ENCODE peak calls at places on chromosomes 5 and 9, in six cellular contexts. One of them, this sample, is unnamed.

GRCh38 chr9:98455957-98456621 is 200.6 kb upstream of the TBC1D2 start:
- DNase-seq in CD8-positive, alpha-beta memory T cell: no peak
- DNase-seq in neural progenitor cell: no peak
- DNase-seq in body of pancreas: no peak
- DNase-seq in sigmoid colon: no peak
- DNase-seq in CD8-positive, alpha-beta T cell: no peak
- DNase-seq in this sample: no peak

GRCh38 chr5:111172504-111172903 is 51.7 kb upstream of the CAMK4 start:
- DNase-seq in sigmoid colon: no peak
- DNase-seq in CD8-positive, alpha-beta memory T cell: no peak
- DNase-seq in neural progenitor cell: no peak
- DNase-seq in body of pancreas: peak; percentile 10
- DNase-seq in CD8-positive, alpha-beta T cell: no peak
- DNase-seq in this sample: no peak

GRCh38 chr9:10268500-10269485 is 344.0 kb downstream of the PTPRD start:
- DNase-seq in neural progenitor cell: peak; percentile 72
- DNase-seq in CD8-positive, alpha-beta T cell: no peak
- DNase-seq in body of pancreas: peak; percentile 21
- DNase-seq in sigmoid colon: no peak
- DNase-seq in CD8-positive, alpha-beta memory T cell: no peak
- DNase-seq in this sample: peak; percentile 38

GRCh38 chr5:39452846-39453245 is 28.1 kb upstream of the DAB2 start:
- DNase-seq in body of pancreas: no peak
- DNase-seq in CD8-positive, alpha-beta memory T cell: no peak
- DNase-seq in neural progenitor cell: no peak
- DNase-seq in sigmoid colon: no peak
- DNase-seq in CD8-positive, alpha-beta T cell: no peak
- DNase-seq in this sample: no peak

GRCh38 chr9:127175764-127176163 is 53.3 kb upstream of the ANGPTL2 start:
- DNase-seq in CD8-positive, alpha-beta T cell: no peak
- DNase-seq in sigmoid colon: peak; percentile 62
- DNase-seq in CD8-positive, alpha-beta memory T cell: no peak
- DNase-seq in body of pancreas: no peak
- DNase-seq in neural progenitor cell: no peak
- DNase-seq in this sample: no peak

GRCh38 chr9:116641292-116642059 is 45.6 kb upstream of the TRIM32 start:
- DNase-seq in body of pancreas: no peak
- DNase-seq in sigmoid colon: no peak
- DNase-seq in neural progenitor cell: no peak
- DNase-seq in CD8-positive, alpha-beta memory T cell: no peak
- DNase-seq in CD8-positive, alpha-beta T cell: no peak
- DNase-seq in this sample: no peak

GRCh38 chr9:22395585-22396205 is 50.9 kb upstream of the DMRTA1 start:
- DNase-seq in neural progenitor cell: no peak
- DNase-seq in CD8-positive, alpha-beta memory T cell: no peak
- DNase-seq in CD8-positive, alpha-beta T cell: no peak
- DNase-seq in body of pancreas: no peak
- DNase-seq in sigmoid colon: no peak
- DNase-seq in this sample: no peak

GRCh38 chr5:146079695-146080361 is 25.5 kb downstream of the PLAC8L1 start:
- DNase-seq in CD8-positive, alpha-beta T cell: no peak
- DNase-seq in sigmoid colon: no peak
- DNase-seq in CD8-positive, alpha-beta memory T cell: no peak
- DNase-seq in body of pancreas: no peak
- DNase-seq in neural progenitor cell: no peak
- DNase-seq in this sample: no peak

GRCh38 chr5:43543434-43543833 is 13.4 kb downstream of the PAIP1 start:
- DNase-seq in body of pancreas: no peak
- DNase-seq in CD8-positive, alpha-beta memory T cell: no peak
- DNase-seq in neural progenitor cell: no peak
- DNase-seq in CD8-positive, alpha-beta T cell: no peak
- DNase-seq in sigmoid colon: no peak
- DNase-seq in this sample: no peak

GRCh38 chr9:69136185-69136584 is 37.9 kb upstream of the TJP2 start:
- DNase-seq in neural progenitor cell: no peak
- DNase-seq in CD8-positive, alpha-beta memory T cell: no peak
- DNase-seq in sigmoid colon: no peak
- DNase-seq in body of pancreas: no peak
- DNase-seq in CD8-positive, alpha-beta T cell: no peak
- DNase-seq in this sample: no peak

GRCh38 chr5:58890265-58890664 is 307.4 kb downstream of the RAB3C start:
- DNase-seq in CD8-positive, alpha-beta T cell: no peak
- DNase-seq in CD8-positive, alpha-beta memory T cell: no peak
- DNase-seq in neural progenitor cell: no peak
- DNase-seq in sigmoid colon: no peak
- DNase-seq in body of pancreas: no peak
- DNase-seq in this sample: no peak

GRCh38 chr9:112332674-112332976 is 794 bp downstream of the PTBP3 start:
- DNase-seq in CD8-positive, alpha-beta T cell: no peak
- DNase-seq in sigmoid colon: no peak
- DNase-seq in body of pancreas: no peak
- DNase-seq in CD8-positive, alpha-beta memory T cell: no peak
- DNase-seq in neural progenitor cell: no peak
- DNase-seq in this sample: no peak

GRCh38 chr9:126009047-126009446 is 261.9 kb downstream of the PBX3 start:
- DNase-seq in CD8-positive, alpha-beta T cell: no peak
- DNase-seq in sigmoid colon: no peak
- DNase-seq in neural progenitor cell: no peak
- DNase-seq in CD8-positive, alpha-beta memory T cell: no peak
- DNase-seq in body of pancreas: no peak
- DNase-seq in this sample: no peak

GRCh38 chr9:127081250-127082185 is 40.9 kb downstream of the ANGPTL2 start:
- DNase-seq in CD8-positive, alpha-beta T cell: no peak
- DNase-seq in body of pancreas: no peak
- DNase-seq in sigmoid colon: peak; percentile 49
- DNase-seq in CD8-positive, alpha-beta memory T cell: no peak
- DNase-seq in neural progenitor cell: no peak
- DNase-seq in this sample: no peak

GRCh38 chr9:89663264-89663970 is 58.6 kb downstream of the GADD45G start:
- DNase-seq in sigmoid colon: peak; percentile 57
- DNase-seq in neural progenitor cell: no peak
- DNase-seq in CD8-positive, alpha-beta T cell: no peak
- DNase-seq in body of pancreas: peak; percentile 46
- DNase-seq in CD8-positive, alpha-beta memory T cell: no peak
- DNase-seq in this sample: no peak

GRCh38 chr5:4777435-4777834 is 362.7 kb upstream of the ADAMTS16 start:
- DNase-seq in CD8-positive, alpha-beta T cell: no peak
- DNase-seq in CD8-positive, alpha-beta memory T cell: no peak
- DNase-seq in sigmoid colon: no peak
- DNase-seq in body of pancreas: no peak
- DNase-seq in neural progenitor cell: no peak
- DNase-seq in this sample: no peak

GRCh38 chr5:15737036-15737821 is 237.2 kb downstream of the FBXL7 start:
- DNase-seq in CD8-positive, alpha-beta memory T cell: no peak
- DNase-seq in body of pancreas: no peak
- DNase-seq in CD8-positive, alpha-beta T cell: no peak
- DNase-seq in sigmoid colon: no peak
- DNase-seq in neural progenitor cell: no peak
- DNase-seq in this sample: no peak

GRCh38 chr5:77239126-77239741 is 28.8 kb downstream of the PDE8B start:
- DNase-seq in body of pancreas: no peak
- DNase-seq in sigmoid colon: no peak
- DNase-seq in CD8-positive, alpha-beta memory T cell: no peak
- DNase-seq in neural progenitor cell: no peak
- DNase-seq in CD8-positive, alpha-beta T cell: no peak
- DNase-seq in this sample: no peak

DNA sequence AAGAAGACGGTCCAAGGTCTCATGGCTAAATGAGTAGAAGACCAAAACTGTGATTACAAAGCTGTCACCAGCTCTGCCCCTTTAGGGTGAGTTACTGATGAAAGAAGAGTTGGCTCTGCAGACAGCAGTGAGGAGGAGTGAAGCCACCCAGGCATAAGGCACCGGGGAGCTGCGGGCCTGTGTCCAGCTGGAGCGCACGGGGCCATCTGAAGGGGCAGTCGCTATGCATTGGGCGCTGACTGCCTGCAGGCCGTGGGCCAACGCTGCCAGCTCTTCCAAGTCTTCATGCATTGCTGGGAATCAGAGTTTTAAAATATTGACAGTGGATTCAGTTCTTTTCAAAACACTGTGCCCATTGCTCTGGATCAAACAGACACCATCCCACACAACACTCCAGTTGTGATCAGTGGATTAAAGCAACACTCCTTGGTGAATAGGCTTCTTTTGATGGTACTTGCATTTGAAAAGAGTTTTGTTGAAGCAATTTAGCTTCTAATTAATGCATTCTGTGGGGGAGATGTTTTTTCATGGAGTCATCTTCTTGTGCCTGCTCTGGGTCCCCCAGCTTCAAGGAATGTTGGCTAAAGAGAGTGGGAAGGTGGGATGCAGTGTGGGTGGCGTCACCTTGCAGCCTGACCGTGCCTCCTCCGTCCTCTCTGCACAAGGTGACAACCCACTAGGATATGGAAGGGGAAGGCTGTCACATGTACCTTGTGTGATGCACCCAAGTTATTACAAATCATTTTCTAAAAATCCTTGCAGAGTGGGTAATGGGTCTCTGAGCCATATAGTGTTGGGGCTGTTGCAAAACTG is 70.5 kb downstream of the DAPK1 start:
- DNase-seq in sigmoid colon: no peak
- DNase-seq in body of pancreas: no peak
- DNase-seq in neural progenitor cell: no peak
- DNase-seq in CD8-positive, alpha-beta memory T cell: no peak
- DNase-seq in CD8-positive, alpha-beta T cell: no peak
- DNase-seq in this sample: peak; percentile 62
- H3K4me1 ChIP-seq in sigmoid colon: peaks cover 93% of the 10 kb centered on the region
- H3K4me1 ChIP-seq in body of pancreas: peaks cover 77% of the 10 kb centered on the region
- H3K4me1 ChIP-seq in neural progenitor cell: peaks cover 39% of the 10 kb centered on the region
- H3K4me1 ChIP-seq in CD8-positive, alpha-beta memory T cell: no peaks in the 10 kb centered on the region
- H3K4me1 ChIP-seq in CD8-positive, alpha-beta T cell: no peaks in the 10 kb centered on the region
- H3K4me1 ChIP-seq in this sample: peaks cover 55% of the 10 kb centered on the region

GRCh38 chr5:169095976-169096375 is 205.0 kb downstream of the SLIT3 start:
- DNase-seq in sigmoid colon: no peak
- DNase-seq in body of pancreas: no peak
- DNase-seq in CD8-positive, alpha-beta memory T cell: no peak
- DNase-seq in CD8-positive, alpha-beta T cell: no peak
- DNase-seq in neural progenitor cell: no peak
- DNase-seq in this sample: no peak
- H3K4me1 ChIP-seq in sigmoid colon: peaks cover 10% of the 10 kb centered on the region
- H3K4me1 ChIP-seq in body of pancreas: no peaks in the 10 kb centered on the region
- H3K4me1 ChIP-seq in CD8-positive, alpha-beta memory T cell: no peaks in the 10 kb centered on the region
- H3K4me1 ChIP-seq in CD8-positive, alpha-beta T cell: no peaks in the 10 kb centered on the region
- H3K4me1 ChIP-seq in neural progenitor cell: peaks cover 4% of the 10 kb centered on the region
- H3K4me1 ChIP-seq in this sample: no peaks in the 10 kb centered on the region

GRCh38 chr5:72542695-72543094 is 35.5 kb upstream of the ZNF366 start:
- DNase-seq in CD8-positive, alpha-beta T cell: no peak
- DNase-seq in sigmoid colon: no peak
- DNase-seq in CD8-positive, alpha-beta memory T cell: no peak
- DNase-seq in neural progenitor cell: no peak
- DNase-seq in body of pancreas: no peak
- DNase-seq in this sample: no peak
- H3K4me1 ChIP-seq in CD8-positive, alpha-beta T cell: no peaks in the 10 kb centered on the region
- H3K4me1 ChIP-seq in sigmoid colon: no peaks in the 10 kb centered on the region
- H3K4me1 ChIP-seq in CD8-positive, alpha-beta memory T cell: no peaks in the 10 kb centered on the region
- H3K4me1 ChIP-seq in neural progenitor cell: peaks cover 9% of the 10 kb centered on the region
- H3K4me1 ChIP-seq in body of pancreas: no peaks in the 10 kb centered on the region
- H3K4me1 ChIP-seq in this sample: no peaks in the 10 kb centered on the region

GRCh38 chr5:56166671-56167070 is 66.5 kb downstream of the ANKRD55 start:
- DNase-seq in CD8-positive, alpha-beta T cell: no peak
- DNase-seq in neural progenitor cell: no peak
- DNase-seq in CD8-positive, alpha-beta memory T cell: no peak
- DNase-seq in sigmoid colon: no peak
- DNase-seq in body of pancreas: no peak
- DNase-seq in this sample: no peak

GRCh38 chr5:56169949-56170348 is 63.2 kb downstream of the ANKRD55 start:
- DNase-seq in body of pancreas: no peak
- DNase-seq in CD8-positive, alpha-beta T cell: no peak
- DNase-seq in neural progenitor cell: no peak
- DNase-seq in CD8-positive, alpha-beta memory T cell: no peak
- DNase-seq in sigmoid colon: no peak
- DNase-seq in this sample: no peak

GRCh38 chr5:56169281-56169680 is 63.8 kb downstream of the ANKRD55 start:
- DNase-seq in sigmoid colon: no peak
- DNase-seq in neural progenitor cell: no peak
- DNase-seq in body of pancreas: no peak
- DNase-seq in CD8-positive, alpha-beta memory T cell: no peak
- DNase-seq in CD8-positive, alpha-beta T cell: no peak
- DNase-seq in this sample: no peak

GRCh38 chr5:56167522-56167921 is 65.6 kb downstream of the ANKRD55 start:
- DNase-seq in neural progenitor cell: no peak
- DNase-seq in sigmoid colon: no peak
- DNase-seq in CD8-positive, alpha-beta memory T cell: no peak
- DNase-seq in body of pancreas: no peak
- DNase-seq in CD8-positive, alpha-beta T cell: no peak
- DNase-seq in this sample: no peak

DNA sequence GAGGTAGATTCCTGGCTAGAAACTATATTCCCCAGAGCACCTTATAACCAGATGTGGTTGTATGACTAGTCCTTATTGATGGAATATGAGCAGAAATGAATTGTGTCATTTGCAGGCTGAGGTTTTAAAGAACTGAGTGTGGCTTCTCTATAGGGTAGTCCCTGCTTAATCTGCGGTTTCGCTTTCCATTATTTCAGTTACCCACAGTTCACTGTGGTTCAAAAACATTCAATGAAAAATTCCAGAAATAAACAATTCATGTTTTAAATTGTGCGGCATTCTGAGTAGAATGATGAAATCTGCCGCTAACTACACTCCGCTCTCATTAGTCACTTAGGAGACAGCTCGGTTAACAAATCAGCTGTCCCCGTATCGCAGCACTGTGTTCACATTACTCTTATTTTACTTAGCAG is 65.1 kb downstream of the ANKRD55 start:
- DNase-seq in sigmoid colon: no peak
- DNase-seq in neural progenitor cell: no peak
- DNase-seq in CD8-positive, alpha-beta T cell: no peak
- DNase-seq in CD8-positive, alpha-beta memory T cell: no peak
- DNase-seq in body of pancreas: no peak
- DNase-seq in this sample: no peak
- H3K4me1 ChIP-seq in sigmoid colon: no peaks in the 10 kb centered on the region
- H3K4me1 ChIP-seq in neural progenitor cell: peaks cover 9% of the 10 kb centered on the region
- H3K4me1 ChIP-seq in CD8-positive, alpha-beta T cell: no peaks in the 10 kb centered on the region
- H3K4me1 ChIP-seq in CD8-positive, alpha-beta memory T cell: peaks cover 5% of the 10 kb centered on the region
- H3K4me1 ChIP-seq in body of pancreas: no peaks in the 10 kb centered on the region
- H3K4me1 ChIP-seq in this sample: no peaks in the 10 kb centered on the region

This sample was measured in right lobe of liver.